ENCODE peak calls at places on chromosomes 13 and 19, in nine cellular contexts. C is left ventricle myocardium inferior, N is keratinocyte, J is vagina, R is cardiac muscle cell, H is ovary, X is astrocyte, W is heart left ventricle, G is ascending aorta. S is an unnamed sample.
A peak's percentile ranks its signal among the peaks of the same experiment; 100 is the strongest.

GRCh38 chr19:53865918-53866696 is 1.6 kb upstream of the MYADM start:
- DNase-seq in N (no peak), G (peak; percentile 89), R (peak; percentile 76), H (peak; percentile 79), C (peak; percentile 88), X (no peak), J (peak; percentile 91), W (peak; percentile 80), S (peak; percentile 78)

GRCh38 chr19:45637890-45638667 is 1.1 kb downstream of the EML2 start:
- DNase-seq in N (no peak), C (no peak), X (peak; percentile 47), H (no peak), R (peak; percentile 83), W (no peak), J (no peak), G (no peak), S (peak; percentile 80)

GRCh38 chr13:56019606-56020005 is 1121.1 kb upstream of the PRR20A start:
- DNase-seq in N (no peak), G (no peak), W (no peak), J (no peak), H (no peak), R (no peak), X (no peak), C (no peak), S (no peak)

GRCh38 chr13:92833071-92833470 is 393.5 kb upstream of the GPC6 start:
- DNase-seq in X (no peak), W (no peak), G (no peak), N (no peak), J (no peak), R (peak; percentile 33), C (no peak), H (no peak), S (no peak)

GRCh38 chr13:24923305-24923640 is 159.3 kb downstream of the RNF17 start:
- DNase-seq in C (no peak), X (peak; percentile 89), H (no peak), N (no peak), W (peak; percentile 12), G (no peak), R (peak; percentile 87), J (no peak), S (peak; percentile 28)

GRCh38 chr13:110445722-110446569 is 115.6 kb downstream of the RAB20 start:
- DNase-seq in H (peak; percentile 26), R (no peak), C (no peak), X (no peak), J (no peak), W (no peak), N (peak; percentile 40), G (peak; percentile 61), S (no peak)

GRCh38 chr19:2503521-2504109 is 27.7 kb downstream of the GADD45B start:
- DNase-seq in R (peak; percentile 40), H (no peak), G (no peak), W (no peak), N (peak; percentile 72), C (no peak), J (no peak), X (peak; percentile 80), S (no peak)

GRCh38 chr13:112729408-112729807 is 39.6 kb downstream of the ATP11A start:
- DNase-seq in R (peak; percentile 56), G (no peak), W (peak; percentile 71), J (no peak), N (no peak), X (no peak), H (peak; percentile 26), C (peak; percentile 74), S (no peak)

GRCh38 chr13:111092685-111093084 is 22.4 kb upstream of the ARHGEF7 start:
- DNase-seq in H (no peak), J (no peak), W (no peak), G (no peak), C (no peak), N (no peak), R (no peak), X (no peak), S (no peak)

GRCh38 chr19:33641956-33642498 is 20.3 kb downstream of the CHST8 start:
- DNase-seq in C (no peak), J (no peak), N (no peak), G (peak; percentile 46), X (no peak), W (no peak), R (no peak), H (no peak), S (no peak)

GRCh38 chr13:29402168-29402621 is 193.3 kb downstream of the SLC7A1 start:
- DNase-seq in W (no peak), G (no peak), J (no peak), X (peak; percentile 39), R (peak; percentile 4), C (no peak), N (no peak), H (peak; percentile 32), S (peak; percentile 13)

GRCh38 chr19:54388001-54388802 is 23.5 kb upstream of the LAIR1 start:
- DNase-seq in R (no peak), J (no peak), G (no peak), C (peak; percentile 26), X (no peak), N (no peak), W (peak; percentile 10), H (no peak), S (peak; percentile 43)

GRCh38 chr13:109196896-109197295 is 567.5 kb downstream of the MYO16 start:
- DNase-seq in W (no peak), G (no peak), C (no peak), H (no peak), R (no peak), N (no peak), J (no peak), X (no peak), S (no peak)

GRCh38 chr13:112079696-112080095 is 12.7 kb downstream of the SOX1 start:
- DNase-seq in J (peak; percentile 20), G (no peak), N (no peak), C (no peak), W (no peak), X (no peak), R (peak; percentile 21), H (no peak), S (no peak)

GRCh38 chr13:111233080-111233479 is 87.4 kb upstream of the TEX29 start:
- DNase-seq in W (no peak), G (no peak), N (no peak), X (no peak), H (no peak), C (no peak), R (no peak), J (no peak), S (no peak)

GRCh38 chr19:3720533-3720917 is 12.3 kb downstream of the TJP3 start:
- DNase-seq in G (no peak), R (no peak), J (no peak), C (no peak), H (no peak), W (no peak), X (no peak), N (no peak), S (peak; percentile 92)

GRCh38 chr19:34867631-34868030 is 59.1 kb upstream of the ZNF30 start:
- DNase-seq in N (no peak), C (no peak), H (no peak), R (no peak), J (no peak), W (no peak), G (no peak), X (no peak), S (no peak)

GRCh38 chr19:3323704-3324103 is 42.7 kb upstream of the NFIC start:
- DNase-seq in C (no peak), G (no peak), X (no peak), R (no peak), N (no peak), W (no peak), J (no peak), H (no peak), S (no peak)

GRCh38 chr19:46862504-46862835 is 1.7 kb downstream of the ARHGAP35 start:
- DNase-seq in R (no peak), N (no peak), C (no peak), G (peak; percentile 44), W (no peak), J (no peak), H (no peak), X (no peak), S (peak; percentile 25)

GRCh38 chr13:93903909-93904308 is 575.6 kb downstream of the DCT start:
- DNase-seq in J (no peak), W (no peak), G (no peak), R (no peak), N (no peak), H (no peak), X (peak; percentile 63), C (no peak), S (peak; percentile 4)

GRCh38 chr13:40595693-40596092 is 70.7 kb downstream of the FOXO1 start:
- DNase-seq in N (no peak), J (no peak), H (no peak), G (no peak), W (no peak), R (no peak), C (no peak), X (peak; percentile 18), S (no peak)
- H3K4me1 ChIP-seq in N (no peaks in the 10 kb centered on the region), J (peaks cover 60% of the 10 kb centered on the region), H (peaks cover 29% of the 10 kb centered on the region), G (peaks cover 25% of the 10 kb centered on the region), W (peaks cover 50% of the 10 kb centered on the region), R (no peaks in the 10 kb centered on the region), C (peaks cover 90% of the 10 kb centered on the region), X (no peaks in the 10 kb centered on the region), S (peaks cover 3% of the 10 kb centered on the region)

GRCh38 chr13:39602614-39603366 is at the start of gene LHFPL6:
- DNase-seq in C (peak; percentile 92), W (peak; percentile 91), H (peak; percentile 86), N (no peak), X (peak; percentile 75), J (peak; percentile 91), R (peak; percentile 87), G (peak; percentile 90), S (peak; percentile 70)
- TF ChIP-seq CTCF in C (peak; percentile 52), W (peak; percentile 46), H (no peak), N (peak; percentile 79), X (no peak), J (no peak), R (peak; percentile 54), G (peak; percentile 25), S (no peak)

DNA sequence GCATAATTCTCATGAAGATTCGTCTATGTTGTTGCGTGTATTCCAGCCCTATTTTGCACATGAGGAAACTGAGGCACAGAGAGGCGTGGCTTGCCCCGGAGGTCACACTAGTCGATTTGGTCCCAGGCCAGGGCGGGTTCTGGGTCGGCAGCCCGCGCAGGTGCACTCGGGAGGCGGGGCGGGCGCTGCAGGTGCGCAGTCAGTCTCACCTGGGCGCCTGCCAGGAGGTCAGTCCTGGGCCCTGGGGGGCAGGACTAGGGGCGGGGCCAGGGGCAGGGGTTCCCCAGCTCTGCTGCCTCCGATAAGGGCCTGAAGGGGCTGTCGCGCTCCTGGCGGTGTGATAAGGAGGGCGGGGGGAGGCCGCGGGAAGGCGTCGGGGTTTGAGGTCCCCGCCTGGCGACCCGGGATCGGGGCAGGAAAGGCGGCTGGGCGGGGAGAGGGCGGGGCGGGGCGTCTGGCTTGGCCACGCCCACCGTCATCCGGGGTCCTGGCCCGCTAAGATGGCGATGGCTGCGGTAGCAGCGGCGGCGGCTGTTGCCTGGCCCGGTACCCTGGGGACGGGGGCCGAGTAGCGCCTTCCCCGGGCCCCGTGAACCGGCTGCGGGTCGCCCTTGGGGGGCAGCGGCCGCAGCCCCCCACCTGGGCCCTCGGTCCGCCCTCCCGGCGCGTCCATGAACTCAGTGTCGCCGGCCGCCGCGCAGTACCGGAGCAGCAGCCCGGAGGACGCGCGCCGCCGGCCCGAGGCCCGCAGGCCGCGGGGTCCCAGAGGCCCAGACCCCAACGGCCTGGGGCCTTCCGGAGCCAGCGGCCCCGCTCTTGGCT is at the start of gene ATG4D:
- DNase-seq in R (peak; percentile 78), N (no peak), X (no peak), J (no peak), H (peak; percentile 86), G (peak; percentile 88), C (peak; percentile 81), W (peak; percentile 84), S (peak; percentile 94)
- H3K4me3 ChIP-seq in R (peak within 1 kb of the TSS; percentile 90), N (peak within 1 kb of the TSS; percentile 86), X (peak within 1 kb of the TSS; percentile 88), J (peak within 1 kb of the TSS; percentile 93), H (peak within 1 kb of the TSS; percentile 99), G (peak within 1 kb of the TSS; percentile 98), C (peak within 1 kb of the TSS; percentile 87), W (peak within 1 kb of the TSS; percentile 97), S (peak within 1 kb of the TSS; percentile 95)

GRCh38 chr19:16623576-16623975 is 4.4 kb downstream of the MED26 start:
- DNase-seq in N (no peak), H (no peak), X (no peak), G (no peak), R (no peak), J (no peak), C (no peak), W (no peak), S (no peak)
- H3K4me1 ChIP-seq in N (peaks cover 9% of the 10 kb centered on the region), H (peaks cover 12% of the 10 kb centered on the region), X (peaks cover 9% of the 10 kb centered on the region), G (peaks cover 21% of the 10 kb centered on the region), R (peaks cover 5% of the 10 kb centered on the region), J (peaks cover 56% of the 10 kb centered on the region), C (peaks cover 95% of the 10 kb centered on the region), W (peaks cover 42% of the 10 kb centered on the region), S (peaks cover 27% of the 10 kb centered on the region)

S was measured in mucosa of descending colon.